ENCODE peak calls at places on chromosome 6, in four cellular contexts. U is GM04504; S is neural crest cell; K is stimulated activated CD4-positive, alpha-beta T cell treated with anti-CD3 and anti-CD28 coated beads, Interleukin-12 subunit alpha, Interleukin-12 subunit beta, amount 100 ng/mL, for 48 hours. W is an unnamed sample.

GRCh38 chr6:52595796-52596130 is 18.9 kb upstream of the TRAM2 start:
- DNase-seq in U (no peak), S (no peak), K (no peak), W (no peak)

GRCh38 chr6:116883005-116883404 is 6.0 kb downstream of the RFX6 start:
- DNase-seq in U (no peak), S (no peak), K (no peak), W (no peak)

GRCh38 chr6:29722773-29723665 is at the start of gene HLA-F:
- DNase-seq in U (peak), S (peak), K (peak), W (peak)

GRCh38 chr6:159646731-159647130 is 46.3 kb downstream of the SOD2 start:
- DNase-seq in U (no peak), S (no peak), K (no peak), W (no peak)

GRCh38 chr6:37256692-37257319 is 766 bp upstream of the TBC1D22B start:
- DNase-seq in U (no peak), S (no peak), K (no peak), W (no peak)

GRCh38 chr6:34248198-34248726 is 544 bp downstream of the SMIM29 start:
- DNase-seq in U (no peak), S (peak), K (no peak), W (no peak)

GRCh38 chr6:132483779-132484679 is 28.9 kb downstream of the STX7 start:
- DNase-seq in U (peak), S (peak), K (peak), W (no peak)

GRCh38 chr6:61622601-61623000 is 663.4 kb downstream of the KHDRBS2 start:
- DNase-seq in U (no peak), S (no peak), K (no peak), W (no peak)

GRCh38 chr6:147078602-147079001 is 125.6 kb upstream of the STXBP5 start:
- DNase-seq in U (no peak), S (no peak), K (no peak), W (no peak)

GRCh38 chr6:43434001-43434400 is 6.7 kb downstream of the ABCC10 start:
- DNase-seq in U (no peak), S (no peak), K (no peak), W (no peak)

GRCh38 chr6:96878101-96878500 is 19.6 kb downstream of the NDUFAF4 start:
- DNase-seq in U (peak), S (no peak), K (no peak), W (no peak)

W was measured in stimulated activated naive B cell treated with anti-CD40 and anti-IgM and Interleukin-4, amounts not matched to agents 10 μg/mL and 1 μg/mL and 100 μg/mL, for 72 hours.